ENCODE peak calls at places on chromosomes 13 and 19, in five cellular contexts. V is CD8-positive, alpha-beta T cell; A is SK-N-DZ; T is ecto neural progenitor cell; Q is WTC11. I is an unnamed sample.

GRCh38 chr13:80840313-80840976 is 499.5 kb upstream of the SPRY2 start:
- DNase-seq in V (no peak), A (no peak), T (no peak), Q (no peak), I (no peak)

GRCh38 chr19:8655340-8655709 is 24.9 kb downstream of the NFILZ start:
- DNase-seq in V (peak), A (no peak), T (no peak), Q (no peak), I (no peak)

GRCh38 chr13:41231786-41232185 is 31.6 kb downstream of the MTRF1 start:
- DNase-seq in V (no peak), A (no peak), T (no peak), Q (no peak), I (no peak)

GRCh38 chr13:28494861-28495585 is at the start of gene FLT1:
- DNase-seq in V (no peak), A (no peak), T (peak), Q (peak), I (peak)

GRCh38 chr19:2524840-2525723 is 49.2 kb downstream of the GADD45B start:
- DNase-seq in V (no peak), A (no peak), T (no peak), Q (no peak), I (no peak)

GRCh38 chr19:574658-575526 is 2.5 kb downstream of the BSG start:
- DNase-seq in V (no peak), A (no peak), T (no peak), Q (no peak), I (peak)

GRCh38 chr13:48094404-48094780 is 512 bp downstream of the MED4 start:
- DNase-seq in V (no peak), A (no peak), T (no peak), Q (no peak), I (no peak)

GRCh38 chr13:51259359-51259645 is 37.1 kb downstream of the FAM124A start:
- DNase-seq in V (no peak), A (no peak), T (no peak), Q (no peak), I (no peak)

GRCh38 chr13:46010148-46010547 is 42.4 kb downstream of the ZC3H13 start:
- DNase-seq in V (no peak), A (peak), T (no peak), Q (no peak), I (no peak)

GRCh38 chr13:98228661-98229349 is 51.7 kb upstream of the RNF113B start:
- DNase-seq in V (no peak), A (no peak), T (no peak), Q (no peak), I (no peak)

GRCh38 chr13:63843766-63844699 is 2428.4 kb upstream of the PCDH20 start:
- DNase-seq in V (no peak), A (no peak), T (peak), Q (no peak), I (no peak)

GRCh38 chr19:49677901-49678674 is 1.0 kb downstream of the PRMT1 start:
- DNase-seq in V (peak), A (peak), T (peak), Q (peak), I (peak)

GRCh38 chr19:48613024-48613851 is 1.6 kb downstream of the FAM83E start:
- DNase-seq in V (no peak), A (no peak), T (peak), Q (no peak), I (no peak)

GRCh38 chr13:99151516-99151915 is 49.1 kb upstream of the UBAC2 start:
- DNase-seq in V (no peak), A (no peak), T (no peak), Q (no peak), I (no peak)

GRCh38 chr19:55146078-55146647 is 2.8 kb downstream of the TNNT1 start:
- DNase-seq in V (no peak), A (peak), T (no peak), Q (peak), I (no peak)

GRCh38 chr19:7831452-7831851 is 1.4 kb downstream of the EVI5L start:
- DNase-seq in V (no peak), A (peak), T (peak), Q (peak), I (peak)